ENCODE peak calls at places on chromosomes 2 and 18, in seven cellular contexts. One of them, this sample, is unnamed.

GRCh38 chr2:60411295-60411694 is 142.2 kb downstream of the BCL11A start:
- DNase-seq in ELR: no peak
- DNase-seq in iris pigment epithelial cell: no peak
- DNase-seq in kidney tubule cell: no peak
- DNase-seq in AG10803: peak; percentile 54
- DNase-seq in NCI-H748 treated with DMSO at 0.1 percent for 48 hours: no peak
- DNase-seq in GM10248: no peak
- DNase-seq in this sample: no peak

GRCh38 chr2:74511104-74511989 is 2.9 kb upstream of the TLX2 start:
- DNase-seq in ELR: peak; percentile 40
- DNase-seq in iris pigment epithelial cell: no peak
- DNase-seq in kidney tubule cell: no peak
- DNase-seq in AG10803: peak; percentile 57
- DNase-seq in NCI-H748 treated with DMSO at 0.1 percent for 48 hours: no peak
- DNase-seq in GM10248: no peak
- DNase-seq in this sample: no peak

GRCh38 chr18:74598350-74599001 is 806 bp downstream of the ZNF407 start:
- DNase-seq in ELR: peak; percentile 68
- DNase-seq in iris pigment epithelial cell: peak; percentile 59
- DNase-seq in kidney tubule cell: peak; percentile 62
- DNase-seq in AG10803: peak; percentile 17
- DNase-seq in NCI-H748 treated with DMSO at 0.1 percent for 48 hours: peak; percentile 5
- DNase-seq in GM10248: peak; percentile 67
- DNase-seq in this sample: no peak

GRCh38 chr2:41992700-41993070 is 55.1 kb upstream of the PKDCC start:
- DNase-seq in ELR: no peak
- DNase-seq in iris pigment epithelial cell: no peak
- DNase-seq in kidney tubule cell: no peak
- DNase-seq in AG10803: no peak
- DNase-seq in NCI-H748 treated with DMSO at 0.1 percent for 48 hours: no peak
- DNase-seq in GM10248: no peak
- DNase-seq in this sample: no peak

GRCh38 chr2:45345331-45346305 is 265.4 kb downstream of the SRBD1 start:
- DNase-seq in ELR: peak; percentile 14
- DNase-seq in iris pigment epithelial cell: no peak
- DNase-seq in kidney tubule cell: no peak
- DNase-seq in AG10803: no peak
- DNase-seq in NCI-H748 treated with DMSO at 0.1 percent for 48 hours: no peak
- DNase-seq in GM10248: no peak
- DNase-seq in this sample: no peak

GRCh38 chr2:235614900-235615712 is 121.3 kb downstream of the AGAP1 start:
- DNase-seq in ELR: peak; percentile 33
- DNase-seq in iris pigment epithelial cell: peak; percentile 82
- DNase-seq in kidney tubule cell: peak; percentile 74
- DNase-seq in AG10803: peak; percentile 88
- DNase-seq in NCI-H748 treated with DMSO at 0.1 percent for 48 hours: no peak
- DNase-seq in GM10248: no peak
- DNase-seq in this sample: no peak

GRCh38 chr2:121036226-121036692 is 248.7 kb downstream of the TFCP2L1 start:
- DNase-seq in ELR: no peak
- DNase-seq in iris pigment epithelial cell: no peak
- DNase-seq in kidney tubule cell: no peak
- DNase-seq in AG10803: no peak
- DNase-seq in NCI-H748 treated with DMSO at 0.1 percent for 48 hours: peak; percentile 96
- DNase-seq in GM10248: no peak
- DNase-seq in this sample: no peak

GRCh38 chr2:46547223-46548102 is 68.1 kb downstream of the TMEM247 start:
- DNase-seq in ELR: no peak
- DNase-seq in iris pigment epithelial cell: no peak
- DNase-seq in kidney tubule cell: no peak
- DNase-seq in AG10803: no peak
- DNase-seq in NCI-H748 treated with DMSO at 0.1 percent for 48 hours: no peak
- DNase-seq in GM10248: no peak
- DNase-seq in this sample: no peak

GRCh38 chr2:100953406-100954043 is 48.6 kb upstream of the RPL31 start:
- DNase-seq in ELR: no peak
- DNase-seq in iris pigment epithelial cell: no peak
- DNase-seq in kidney tubule cell: no peak
- DNase-seq in AG10803: no peak
- DNase-seq in NCI-H748 treated with DMSO at 0.1 percent for 48 hours: no peak
- DNase-seq in GM10248: no peak
- DNase-seq in this sample: no peak

GRCh38 chr2:130391058-130391871 is 35.4 kb downstream of the PTPN18 start:
- DNase-seq in ELR: peak; percentile 74
- DNase-seq in iris pigment epithelial cell: peak; percentile 80
- DNase-seq in kidney tubule cell: peak; percentile 78
- DNase-seq in AG10803: peak; percentile 65
- DNase-seq in NCI-H748 treated with DMSO at 0.1 percent for 48 hours: peak; percentile 19
- DNase-seq in GM10248: peak; percentile 87
- DNase-seq in this sample: no peak

GRCh38 chr2:180291060-180291459 is 284.0 kb upstream of the CWC22 start:
- DNase-seq in ELR: peak; percentile 93
- DNase-seq in iris pigment epithelial cell: no peak
- DNase-seq in kidney tubule cell: peak; percentile 17
- DNase-seq in AG10803: peak; percentile 65
- DNase-seq in NCI-H748 treated with DMSO at 0.1 percent for 48 hours: no peak
- DNase-seq in GM10248: no peak
- DNase-seq in this sample: no peak

GRCh38 chr2:19684516-19684915 is 217.3 kb downstream of the TTC32 start:
- DNase-seq in ELR: no peak
- DNase-seq in iris pigment epithelial cell: no peak
- DNase-seq in kidney tubule cell: no peak
- DNase-seq in AG10803: no peak
- DNase-seq in NCI-H748 treated with DMSO at 0.1 percent for 48 hours: no peak
- DNase-seq in GM10248: no peak
- DNase-seq in this sample: no peak

GRCh38 chr2:8119782-8120551 is 561.9 kb upstream of the ID2 start:
- DNase-seq in ELR: no peak
- DNase-seq in iris pigment epithelial cell: peak; percentile 8
- DNase-seq in kidney tubule cell: peak; percentile 83
- DNase-seq in AG10803: peak; percentile 73
- DNase-seq in NCI-H748 treated with DMSO at 0.1 percent for 48 hours: no peak
- DNase-seq in GM10248: no peak
- DNase-seq in this sample: no peak

GRCh38 chr2:10501980-10502802 is 54.1 kb upstream of the ODC1 start:
- DNase-seq in ELR: no peak
- DNase-seq in iris pigment epithelial cell: no peak
- DNase-seq in kidney tubule cell: no peak
- DNase-seq in AG10803: no peak
- DNase-seq in NCI-H748 treated with DMSO at 0.1 percent for 48 hours: no peak
- DNase-seq in GM10248: no peak
- DNase-seq in this sample: no peak

GRCh38 chr2:69453475-69454129 is 16.4 kb upstream of the NFU1 start:
- DNase-seq in ELR: no peak
- DNase-seq in iris pigment epithelial cell: peak; percentile 36
- DNase-seq in kidney tubule cell: no peak
- DNase-seq in AG10803: no peak
- DNase-seq in NCI-H748 treated with DMSO at 0.1 percent for 48 hours: no peak
- DNase-seq in GM10248: peak; percentile 58
- DNase-seq in this sample: no peak

GRCh38 chr18:45688834-45689233 is 35.1 kb upstream of the SLC14A1 start:
- DNase-seq in ELR: no peak
- DNase-seq in iris pigment epithelial cell: no peak
- DNase-seq in kidney tubule cell: peak; percentile 32
- DNase-seq in AG10803: no peak
- DNase-seq in NCI-H748 treated with DMSO at 0.1 percent for 48 hours: no peak
- DNase-seq in GM10248: peak; percentile 45
- DNase-seq in this sample: no peak

GRCh38 chr2:205411558-205411957 is 270.7 kb upstream of the NRP2 start:
- DNase-seq in ELR: no peak
- DNase-seq in iris pigment epithelial cell: no peak
- DNase-seq in kidney tubule cell: no peak
- DNase-seq in AG10803: peak; percentile 40
- DNase-seq in NCI-H748 treated with DMSO at 0.1 percent for 48 hours: no peak
- DNase-seq in GM10248: no peak
- DNase-seq in this sample: no peak

GRCh38 chr2:227805578-227805977 is 8.1 kb upstream of the CCL20 start:
- DNase-seq in ELR: no peak
- DNase-seq in iris pigment epithelial cell: peak; percentile 78
- DNase-seq in kidney tubule cell: peak; percentile 17
- DNase-seq in AG10803: no peak
- DNase-seq in NCI-H748 treated with DMSO at 0.1 percent for 48 hours: no peak
- DNase-seq in GM10248: no peak
- DNase-seq in this sample: no peak

GRCh38 chr2:238435752-238436096 is 9.0 kb downstream of the ASB1 start:
- DNase-seq in ELR: peak; percentile 35
- DNase-seq in iris pigment epithelial cell: no peak
- DNase-seq in kidney tubule cell: no peak
- DNase-seq in AG10803: no peak
- DNase-seq in NCI-H748 treated with DMSO at 0.1 percent for 48 hours: no peak
- DNase-seq in GM10248: no peak
- DNase-seq in this sample: no peak

GRCh38 chr18:57771183-57771582 is 31.9 kb downstream of the ATP8B1 start:
- DNase-seq in ELR: no peak
- DNase-seq in iris pigment epithelial cell: no peak
- DNase-seq in kidney tubule cell: peak; percentile 54
- DNase-seq in AG10803: no peak
- DNase-seq in NCI-H748 treated with DMSO at 0.1 percent for 48 hours: peak; percentile 68
- DNase-seq in GM10248: no peak
- DNase-seq in this sample: no peak

GRCh38 chr2:2527162-2527561 is 196.1 kb upstream of the MYT1L start:
- DNase-seq in ELR: no peak
- DNase-seq in iris pigment epithelial cell: no peak
- DNase-seq in kidney tubule cell: peak; percentile 76
- DNase-seq in AG10803: no peak
- DNase-seq in NCI-H748 treated with DMSO at 0.1 percent for 48 hours: no peak
- DNase-seq in GM10248: no peak
- DNase-seq in this sample: no peak

GRCh38 chr18:70288171-70288850 is 534 bp upstream of the SOCS6 start:
- DNase-seq in ELR: peak; percentile 64
- DNase-seq in iris pigment epithelial cell: peak; percentile 29
- DNase-seq in kidney tubule cell: peak; percentile 44
- DNase-seq in AG10803: peak; percentile 31
- DNase-seq in NCI-H748 treated with DMSO at 0.1 percent for 48 hours: no peak
- DNase-seq in GM10248: peak; percentile 54
- DNase-seq in this sample: no peak

GRCh38 chr2:239158641-239159475 is 242.0 kb downstream of the HDAC4 start:
- DNase-seq in ELR: no peak
- DNase-seq in iris pigment epithelial cell: no peak
- DNase-seq in kidney tubule cell: no peak
- DNase-seq in AG10803: no peak
- DNase-seq in NCI-H748 treated with DMSO at 0.1 percent for 48 hours: no peak
- DNase-seq in GM10248: no peak
- DNase-seq in this sample: no peak

GRCh38 chr2:41923156-41923786 is 124.5 kb upstream of the PKDCC start:
- DNase-seq in ELR: no peak
- DNase-seq in iris pigment epithelial cell: no peak
- DNase-seq in kidney tubule cell: no peak
- DNase-seq in AG10803: no peak
- DNase-seq in NCI-H748 treated with DMSO at 0.1 percent for 48 hours: no peak
- DNase-seq in GM10248: no peak
- DNase-seq in this sample: no peak

GRCh38 chr2:128376241-128377041 is 57.8 kb upstream of the HS6ST1 start:
- DNase-seq in ELR: no peak
- DNase-seq in iris pigment epithelial cell: no peak
- DNase-seq in kidney tubule cell: no peak
- DNase-seq in AG10803: no peak
- DNase-seq in NCI-H748 treated with DMSO at 0.1 percent for 48 hours: no peak
- DNase-seq in GM10248: no peak
- DNase-seq in this sample: no peak

GRCh38 chr2:205849136-205849535 is 166.8 kb downstream of the NRP2 start:
- DNase-seq in ELR: no peak
- DNase-seq in iris pigment epithelial cell: no peak
- DNase-seq in kidney tubule cell: no peak
- DNase-seq in AG10803: no peak
- DNase-seq in NCI-H748 treated with DMSO at 0.1 percent for 48 hours: no peak
- DNase-seq in GM10248: no peak
- DNase-seq in this sample: no peak

GRCh38 chr2:167602122-167602521 is 645.3 kb downstream of the STK39 start:
- DNase-seq in ELR: no peak
- DNase-seq in iris pigment epithelial cell: no peak
- DNase-seq in kidney tubule cell: no peak
- DNase-seq in AG10803: no peak
- DNase-seq in NCI-H748 treated with DMSO at 0.1 percent for 48 hours: no peak
- DNase-seq in GM10248: no peak
- DNase-seq in this sample: no peak

This sample was measured in cortex of kidney.